ENCODE peak calls at places on chromosomes 6 and 20, in five cellular contexts. J, T, I, H and Q are unnamed samples.
A peak's percentile ranks its signal among the peaks of the same experiment; 100 is the strongest.

GRCh38 chr20:16206817-16207216 is 366.4 kb downstream of the KIF16B start:
- DNase-seq in J (no peak), T (no peak), I (no peak), H (no peak), Q (no peak)

GRCh38 chr20:11117808-11118528 is 444.2 kb upstream of the JAG1 start:
- DNase-seq in J (no peak), T (peak; percentile 58), I (no peak), H (peak; percentile 74), Q (peak; percentile 91)

GRCh38 chr20:38337561-38338140 is 8.6 kb upstream of the LBP start:
- DNase-seq in J (no peak), T (no peak), I (no peak), H (peak; percentile 16), Q (peak; percentile 13)

GRCh38 chr20:15889924-15890256 is 683.4 kb downstream of the KIF16B start:
- DNase-seq in J (no peak), T (no peak), I (no peak), H (no peak), Q (no peak)

GRCh38 chr6:135306740-135307420 is 125.8 kb downstream of the MYB start:
- DNase-seq in J (no peak), T (no peak), I (no peak), H (no peak), Q (no peak)

GRCh38 chr6:470051-470900 is 78.7 kb downstream of the IRF4 start:
- DNase-seq in J (no peak), T (no peak), I (no peak), H (no peak), Q (no peak)

GRCh38 chr20:49286689-49287551 is 9.1 kb upstream of the ZNFX1 start:
- DNase-seq in J (peak; percentile 41), T (no peak), I (no peak), H (peak; percentile 24), Q (peak; percentile 74)

GRCh38 chr20:33995053-33995816 is 1.5 kb downstream of the RALY start:
- DNase-seq in J (no peak), T (no peak), I (no peak), H (peak; percentile 31), Q (peak; percentile 1)

GRCh38 chr6:106334646-106335448 is 9.3 kb upstream of the ATG5 start:
- DNase-seq in J (peak; percentile 35), T (peak; percentile 55), I (peak; percentile 11), H (peak; percentile 55), Q (peak; percentile 53)

GRCh38 chr6:119280080-119280479 is 69.5 kb downstream of the MAN1A1 start:
- DNase-seq in J (no peak), T (no peak), I (no peak), H (no peak), Q (no peak)

GRCh38 chr6:134619077-134619476 is 301.2 kb upstream of the SGK1 start:
- DNase-seq in J (no peak), T (no peak), I (no peak), H (no peak), Q (no peak)

GRCh38 chr6:41651246-41651961 is 13.1 kb downstream of the MDFI start:
- DNase-seq in J (no peak), T (no peak), I (no peak), H (no peak), Q (no peak)

GRCh38 chr20:46129955-46130481 is 11.9 kb downstream of the CD40 start:
- DNase-seq in J (no peak), T (no peak), I (no peak), H (peak; percentile 6), Q (no peak)

GRCh38 chr6:11653028-11653583 is 115.6 kb downstream of the TMEM170B start:
- DNase-seq in J (peak; percentile 1), T (peak; percentile 83), I (peak; percentile 56), H (peak; percentile 98), Q (peak; percentile 92)

GRCh38 chr20:23585449-23585807 is 17.1 kb upstream of the CST9L start:
- DNase-seq in J (no peak), T (no peak), I (no peak), H (no peak), Q (no peak)

GRCh38 chr20:35302421-35303335 is 10.5 kb upstream of the FAM83C start:
- DNase-seq in J (peak; percentile 45), T (no peak), I (no peak), H (peak; percentile 83), Q (no peak)

GRCh38 chr6:32047539-32047854 is 9.3 kb downstream of the CYP21A2 start:
- DNase-seq in J (no peak), T (no peak), I (no peak), H (no peak), Q (no peak)

GRCh38 chr6:169452117-169452868 is 198.6 kb upstream of the THBS2 start:
- DNase-seq in J (no peak), T (peak; percentile 88), I (peak; percentile 76), H (peak; percentile 96), Q (peak; percentile 83)

GRCh38 chr20:4326194-4327065 is 311.1 kb upstream of the RNF24 start:
- DNase-seq in J (no peak), T (no peak), I (no peak), H (peak; percentile 37), Q (peak; percentile 16)

GRCh38 chr6:1479601-1480236 is 90.3 kb downstream of the FOXF2 start:
- DNase-seq in J (no peak), T (no peak), I (no peak), H (no peak), Q (no peak)

GRCh38 chr6:40955181-40955550 is 83.9 kb downstream of the UNC5CL start:
- DNase-seq in J (no peak), T (no peak), I (no peak), H (no peak), Q (no peak)

GRCh38 chr6:45801471-45802289 is 214.0 kb downstream of the CLIC5 start:
- DNase-seq in J (no peak), T (peak; percentile 27), I (no peak), H (no peak), Q (no peak)